ENCODE peak calls at places on chromosomes 4 and X, in six cellular contexts. O, P, Q, R, B and U are unnamed samples.

GRCh38 chrX:56728321-56728720 is 722 bp upstream of the NBDY start:
- DNase-seq in O (no peak), P (no peak), Q (no peak), R (no peak), B (peak; percentile 9), U (no peak)

GRCh38 chr4:187006189-187006618 is 282.5 kb upstream of the FAT1 start:
- DNase-seq in O (no peak), P (no peak), Q (no peak), R (peak; percentile 73), B (peak; percentile 69), U (no peak)

GRCh38 chr4:120017939-120018692 is 48.5 kb downstream of the MAD2L1 start:
- DNase-seq in O (no peak), P (no peak), Q (no peak), R (no peak), B (no peak), U (no peak)

GRCh38 chr4:7384003-7384928 is 50.5 kb downstream of the PSAPL1 start:
- DNase-seq in O (no peak), P (no peak), Q (no peak), R (no peak), B (no peak), U (no peak)

GRCh38 chr4:3342182-3342854 is 49.5 kb downstream of the RGS12 start:
- DNase-seq in O (no peak), P (peak; percentile 85), Q (no peak), R (peak; percentile 95), B (peak; percentile 79), U (no peak)

GRCh38 chr4:41384992-41385391 is 128.3 kb downstream of the UCHL1 start:
- DNase-seq in O (peak; percentile 77), P (no peak), Q (peak; percentile 87), R (no peak), B (no peak), U (peak; percentile 89)

GRCh38 chr4:156773648-156774357 is 197.8 kb downstream of the PDGFC start:
- DNase-seq in O (no peak), P (no peak), Q (no peak), R (peak; percentile 56), B (peak; percentile 87), U (no peak)

GRCh38 chr4:154807042-154807630 is 26.1 kb downstream of the RBM46 start:
- DNase-seq in O (no peak), P (peak; percentile 4), Q (no peak), R (peak; percentile 54), B (peak; percentile 28), U (no peak)

GRCh38 chrX:30150196-30150895 is 65.0 kb upstream of the MAGEB2 start:
- DNase-seq in O (no peak), P (no peak), Q (no peak), R (peak; percentile 36), B (no peak), U (no peak)

GRCh38 chr4:25857403-25857802 is 5.4 kb downstream of the SEL1L3 start:
- DNase-seq in O (no peak), P (no peak), Q (no peak), R (no peak), B (no peak), U (no peak)

GRCh38 chrX:24398766-24399165 is 38.3 kb downstream of the SUPT20HL1 start:
- DNase-seq in O (no peak), P (no peak), Q (no peak), R (no peak), B (no peak), U (no peak)

GRCh38 chrX:5898463-5898862 is 330.2 kb downstream of the NLGN4X start:
- DNase-seq in O (no peak), P (no peak), Q (no peak), R (no peak), B (peak; percentile 15), U (no peak)

GRCh38 chr4:144310535-144310934 is 170.0 kb upstream of the GYPA start:
- DNase-seq in O (no peak), P (no peak), Q (no peak), R (no peak), B (no peak), U (no peak)

GRCh38 chr4:79652726-79653125 is 244.7 kb upstream of the GK2 start:
- DNase-seq in O (no peak), P (no peak), Q (no peak), R (no peak), B (no peak), U (no peak)

GRCh38 chrX:34584781-34585180 is 72.3 kb downstream of the TMEM47 start:
- DNase-seq in O (no peak), P (no peak), Q (no peak), R (no peak), B (no peak), U (no peak)

GRCh38 chrX:85084770-85085393 is 81.2 kb downstream of the APOOL start:
- DNase-seq in O (no peak), P (peak; percentile 11), Q (no peak), R (peak; percentile 49), B (peak; percentile 25), U (peak; percentile 5)

GRCh38 chr4:8188085-8188484 is 11.0 kb upstream of the SH3TC1 start:
- DNase-seq in O (peak; percentile 68), P (no peak), Q (no peak), R (no peak), B (no peak), U (no peak)

GRCh38 chrX:19889582-19890342 is 2.4 kb upstream of the SH3KBP1 start:
- DNase-seq in O (no peak), P (peak; percentile 88), Q (peak; percentile 43), R (peak; percentile 83), B (peak; percentile 73), U (peak; percentile 51)

GRCh38 chr4:155906554-155907247 is 3.2 kb downstream of the TDO2 start:
- DNase-seq in O (no peak), P (no peak), Q (no peak), R (peak; percentile 99), B (peak; percentile 97), U (no peak)

GRCh38 chrX:9539611-9540387 is 74.9 kb downstream of the TBL1X start:
- DNase-seq in O (no peak), P (no peak), Q (no peak), R (no peak), B (no peak), U (no peak)

GRCh38 chr4:108345862-108346530 is 177.3 kb upstream of the LEF1 start:
- DNase-seq in O (no peak), P (no peak), Q (no peak), R (peak; percentile 4), B (peak; percentile 94), U (no peak)

GRCh38 chr4:129092636-129093172 is 635 bp downstream of the SCLT1 start:
- DNase-seq in O (no peak), P (no peak), Q (no peak), R (peak; percentile 28), B (peak; percentile 16), U (no peak)

GRCh38 chr4:86670739-86671138 is 76.6 kb downstream of the PTPN13 start:
- DNase-seq in O (no peak), P (no peak), Q (no peak), R (peak; percentile 83), B (peak; percentile 80), U (no peak)

GRCh38 chrX:39301041-39301440 is 499.8 kb downstream of the MID1IP1 start:
- DNase-seq in O (no peak), P (no peak), Q (no peak), R (no peak), B (no peak), U (no peak)

GRCh38 chrX:39302838-39303237 is 501.6 kb downstream of the MID1IP1 start:
- DNase-seq in O (no peak), P (no peak), Q (no peak), R (no peak), B (no peak), U (no peak)

GRCh38 chrX:39296472-39296871 is 495.2 kb downstream of the MID1IP1 start:
- DNase-seq in O (no peak), P (no peak), Q (no peak), R (no peak), B (no peak), U (no peak)

GRCh38 chrX:39299615-39300014 is 498.4 kb downstream of the MID1IP1 start:
- DNase-seq in O (no peak), P (no peak), Q (no peak), R (no peak), B (no peak), U (no peak)

DNA sequence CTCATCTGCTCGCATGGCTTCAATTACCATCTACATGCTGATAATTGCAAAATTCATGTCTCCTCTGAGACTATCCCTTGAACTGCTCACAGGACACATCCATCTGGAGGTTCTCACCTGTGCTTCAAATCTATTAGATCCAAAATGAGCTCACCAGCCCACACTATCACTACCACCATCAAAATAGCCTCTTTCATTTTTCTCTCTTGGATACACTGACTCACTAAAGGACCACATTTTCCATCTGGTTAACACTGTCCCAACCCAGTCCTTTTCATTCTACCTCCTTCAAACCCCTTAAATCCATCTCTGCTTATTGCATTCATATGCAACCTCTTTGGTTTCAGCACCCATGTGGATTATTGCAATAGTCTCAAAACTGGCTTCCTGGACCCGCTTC is 497.6 kb downstream of the MID1IP1 start:
- DNase-seq in O (no peak), P (no peak), Q (no peak), R (no peak), B (no peak), U (no peak)
- H3K9me3 ChIP-seq in O (peaks cover 9% of the 10 kb centered on the region), P (peaks cover 6% of the 10 kb centered on the region), Q (no peaks in the 10 kb centered on the region), R (peaks cover 10% of the 10 kb centered on the region), B (no peaks in the 10 kb centered on the region), U (no peaks in the 10 kb centered on the region)

DNA sequence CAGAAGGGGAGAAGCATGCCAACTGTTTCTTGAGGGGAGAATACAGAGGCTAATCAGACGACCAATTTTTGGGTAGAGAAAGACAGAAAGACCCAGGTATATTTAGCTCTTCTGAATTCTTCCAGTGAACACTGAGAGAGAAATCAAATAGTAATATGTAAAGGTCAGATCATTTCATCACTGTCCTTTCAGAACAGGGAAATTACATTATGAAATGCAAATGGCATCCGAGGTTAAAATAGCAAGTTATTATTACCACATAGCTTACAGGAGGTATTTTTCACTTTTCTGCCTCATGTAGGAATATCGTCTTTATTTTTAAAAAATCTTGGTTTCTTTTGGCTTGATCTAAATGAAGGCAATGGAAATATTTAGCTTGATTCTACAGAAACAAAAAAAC is 18.0 kb downstream of the GABRB1 start:
- DNase-seq in O (no peak), P (no peak), Q (no peak), R (no peak), B (no peak), U (no peak)
- H3K4me3 ChIP-seq in O (no peak overlapping the region), P (no peak overlapping the region), Q (no peak overlapping the region), R (no peak overlapping the region), B (no peak overlapping the region), U (no peak overlapping the region)

GRCh38 chr4:422587-422986 is 76.4 kb downstream of the ZNF721 start:
- DNase-seq in O (no peak), P (no peak), Q (no peak), R (no peak), B (no peak), U (no peak)
- H3K9me3 ChIP-seq in O (peaks cover 100% of the 10 kb centered on the region), P (peaks cover 88% of the 10 kb centered on the region), Q (peaks cover 81% of the 10 kb centered on the region), R (peaks cover 65% of the 10 kb centered on the region), B (no peaks in the 10 kb centered on the region), U (no peaks in the 10 kb centered on the region)

GRCh38 chrX:12890467-12890866 is 16.0 kb upstream of the TLR8 start:
- DNase-seq in O (no peak), P (no peak), Q (no peak), R (no peak), B (peak; percentile 8), U (no peak)

GRCh38 chrX:12887767-12888166 is 18.7 kb upstream of the TLR8 start:
- DNase-seq in O (no peak), P (no peak), Q (no peak), R (no peak), B (no peak), U (no peak)

GRCh38 chrX:12894074-12894691 is 12.2 kb upstream of the TLR8 start:
- DNase-seq in O (no peak), P (peak; percentile 28), Q (peak; percentile 39), R (peak; percentile 18), B (no peak), U (peak; percentile 59)

GRCh38 chrX:12891915-12892506 is 14.4 kb upstream of the TLR8 start:
- DNase-seq in O (no peak), P (no peak), Q (no peak), R (no peak), B (no peak), U (no peak)

GRCh38 chrX:12891167-12891566 is 15.3 kb upstream of the TLR8 start:
- DNase-seq in O (no peak), P (no peak), Q (no peak), R (no peak), B (no peak), U (no peak)
- H3K4me3 ChIP-seq in O (no peak overlapping the region), P (no peak overlapping the region), Q (no peak overlapping the region), R (no peak overlapping the region), B (no peak overlapping the region), U (no peak overlapping the region)